ENCODE peak calls at places on chromosomes 2 and 18, in six cellular contexts. One of them, this sample, is unnamed.

GRCh38 chr2:102717308-102718018 is 44.4 kb upstream of the TMEM182 start:
- DNase-seq in CD8-positive, alpha-beta memory T cell: no peak
- DNase-seq in AG04450: no peak
- DNase-seq in endodermal cell: no peak
- DNase-seq in sigmoid colon: no peak
- DNase-seq in ovary: no peak
- DNase-seq in this sample: no peak

GRCh38 chr2:36277146-36277808 is 78.3 kb upstream of the CRIM1 start:
- DNase-seq in CD8-positive, alpha-beta memory T cell: no peak
- DNase-seq in AG04450: peak; percentile 77
- DNase-seq in endodermal cell: no peak
- DNase-seq in sigmoid colon: no peak
- DNase-seq in ovary: no peak
- DNase-seq in this sample: no peak

GRCh38 chr2:234571620-234572407 is 74.9 kb upstream of the ARL4C start:
- DNase-seq in CD8-positive, alpha-beta memory T cell: no peak
- DNase-seq in AG04450: no peak
- DNase-seq in endodermal cell: no peak
- DNase-seq in sigmoid colon: no peak
- DNase-seq in ovary: no peak
- DNase-seq in this sample: no peak

GRCh38 chr18:61731693-61732376 is 161.0 kb downstream of the RNF152 start:
- DNase-seq in CD8-positive, alpha-beta memory T cell: no peak
- DNase-seq in AG04450: no peak
- DNase-seq in endodermal cell: no peak
- DNase-seq in sigmoid colon: no peak
- DNase-seq in ovary: no peak
- DNase-seq in this sample: no peak

GRCh38 chr2:70081221-70081620 is 6.1 kb upstream of the PCBP1 start:
- DNase-seq in CD8-positive, alpha-beta memory T cell: no peak
- DNase-seq in AG04450: no peak
- DNase-seq in endodermal cell: no peak
- DNase-seq in sigmoid colon: peak; percentile 48
- DNase-seq in ovary: no peak
- DNase-seq in this sample: no peak

GRCh38 chr2:171792922-171793580 is 101.0 kb downstream of the SLC25A12 start:
- DNase-seq in CD8-positive, alpha-beta memory T cell: no peak
- DNase-seq in AG04450: no peak
- DNase-seq in endodermal cell: no peak
- DNase-seq in sigmoid colon: no peak
- DNase-seq in ovary: no peak
- DNase-seq in this sample: no peak

GRCh38 chr2:239000500-239001073 is 152.7 kb downstream of the TWIST2 start:
- DNase-seq in CD8-positive, alpha-beta memory T cell: no peak
- DNase-seq in AG04450: no peak
- DNase-seq in endodermal cell: peak; percentile 24
- DNase-seq in sigmoid colon: peak; percentile 64
- DNase-seq in ovary: no peak
- DNase-seq in this sample: no peak

GRCh38 chr2:45258251-45258775 is 249.1 kb upstream of the SIX2 start:
- DNase-seq in CD8-positive, alpha-beta memory T cell: no peak
- DNase-seq in AG04450: no peak
- DNase-seq in endodermal cell: no peak
- DNase-seq in sigmoid colon: no peak
- DNase-seq in ovary: no peak
- DNase-seq in this sample: no peak

GRCh38 chr2:118168606-118169005 is 80.3 kb downstream of the INSIG2 start:
- DNase-seq in CD8-positive, alpha-beta memory T cell: no peak
- DNase-seq in AG04450: no peak
- DNase-seq in endodermal cell: no peak
- DNase-seq in sigmoid colon: no peak
- DNase-seq in ovary: no peak
- DNase-seq in this sample: no peak

GRCh38 chr2:218805627-218806026 is 23.7 kb downstream of the CYP27A1 start:
- DNase-seq in CD8-positive, alpha-beta memory T cell: no peak
- DNase-seq in AG04450: peak; percentile 20
- DNase-seq in endodermal cell: no peak
- DNase-seq in sigmoid colon: no peak
- DNase-seq in ovary: no peak
- DNase-seq in this sample: no peak

GRCh38 chr2:191866675-191867506 is 20.0 kb upstream of the CAVIN2 start:
- DNase-seq in CD8-positive, alpha-beta memory T cell: no peak
- DNase-seq in AG04450: peak; percentile 75
- DNase-seq in endodermal cell: no peak
- DNase-seq in sigmoid colon: peak; percentile 68
- DNase-seq in ovary: peak; percentile 38
- DNase-seq in this sample: no peak

GRCh38 chr18:12838178-12838634 is 45.8 kb downstream of the PTPN2 start:
- DNase-seq in CD8-positive, alpha-beta memory T cell: no peak
- DNase-seq in AG04450: peak; percentile 64
- DNase-seq in endodermal cell: peak; percentile 51
- DNase-seq in sigmoid colon: peak; percentile 70
- DNase-seq in ovary: peak; percentile 30
- DNase-seq in this sample: no peak

GRCh38 chr2:216139884-216140283 is 30.7 kb downstream of the XRCC5 start:
- DNase-seq in CD8-positive, alpha-beta memory T cell: no peak
- DNase-seq in AG04450: no peak
- DNase-seq in endodermal cell: peak; percentile 65
- DNase-seq in sigmoid colon: no peak
- DNase-seq in ovary: no peak
- DNase-seq in this sample: no peak

GRCh38 chr2:165239826-165240618 is 808 bp downstream of the SCN2A start:
- DNase-seq in CD8-positive, alpha-beta memory T cell: no peak
- DNase-seq in AG04450: no peak
- DNase-seq in endodermal cell: no peak
- DNase-seq in sigmoid colon: no peak
- DNase-seq in ovary: no peak
- DNase-seq in this sample: no peak

GRCh38 chr2:227036527-227036926 is 127.5 kb downstream of the COL4A4 start:
- DNase-seq in CD8-positive, alpha-beta memory T cell: no peak
- DNase-seq in AG04450: no peak
- DNase-seq in endodermal cell: no peak
- DNase-seq in sigmoid colon: no peak
- DNase-seq in ovary: no peak
- DNase-seq in this sample: no peak

GRCh38 chr2:27296466-27296865 is 11.8 kb downstream of the UCN start:
- DNase-seq in CD8-positive, alpha-beta memory T cell: no peak
- DNase-seq in AG04450: no peak
- DNase-seq in endodermal cell: no peak
- DNase-seq in sigmoid colon: no peak
- DNase-seq in ovary: no peak
- DNase-seq in this sample: no peak

GRCh38 chr18:79988079-79988924 is at the start of gene TXNL4A:
- DNase-seq in CD8-positive, alpha-beta memory T cell: peak; percentile 88
- DNase-seq in AG04450: peak; percentile 47
- DNase-seq in endodermal cell: peak; percentile 88
- DNase-seq in sigmoid colon: peak; percentile 90
- DNase-seq in ovary: peak; percentile 86
- DNase-seq in this sample: peak; percentile 85

GRCh38 chr2:181924336-181924735 is 32.8 kb downstream of the ITPRID2 start:
- DNase-seq in CD8-positive, alpha-beta memory T cell: no peak
- DNase-seq in AG04450: no peak
- DNase-seq in endodermal cell: no peak
- DNase-seq in sigmoid colon: no peak
- DNase-seq in ovary: no peak
- DNase-seq in this sample: no peak

GRCh38 chr2:160104115-160104514 is 41.7 kb upstream of the PLA2R1 start:
- DNase-seq in CD8-positive, alpha-beta memory T cell: no peak
- DNase-seq in AG04450: no peak
- DNase-seq in endodermal cell: no peak
- DNase-seq in sigmoid colon: no peak
- DNase-seq in ovary: no peak
- DNase-seq in this sample: no peak

GRCh38 chr2:74845217-74845751 is 11.4 kb downstream of the HK2 start:
- DNase-seq in CD8-positive, alpha-beta memory T cell: no peak
- DNase-seq in AG04450: peak; percentile 61
- DNase-seq in endodermal cell: peak; percentile 69
- DNase-seq in sigmoid colon: peak; percentile 82
- DNase-seq in ovary: peak; percentile 44
- DNase-seq in this sample: no peak

GRCh38 chr2:15456343-15456742 is 104.8 kb downstream of the NBAS start:
- DNase-seq in CD8-positive, alpha-beta memory T cell: no peak
- DNase-seq in AG04450: no peak
- DNase-seq in endodermal cell: no peak
- DNase-seq in sigmoid colon: no peak
- DNase-seq in ovary: no peak
- DNase-seq in this sample: no peak

GRCh38 chr2:54660752-54661151 is 62.7 kb upstream of the EML6 start:
- DNase-seq in CD8-positive, alpha-beta memory T cell: no peak
- DNase-seq in AG04450: no peak
- DNase-seq in endodermal cell: no peak
- DNase-seq in sigmoid colon: no peak
- DNase-seq in ovary: no peak
- DNase-seq in this sample: no peak

GRCh38 chr2:54664238-54664786 is 59.1 kb upstream of the EML6 start:
- DNase-seq in CD8-positive, alpha-beta memory T cell: no peak
- DNase-seq in AG04450: no peak
- DNase-seq in endodermal cell: peak; percentile 43
- DNase-seq in sigmoid colon: no peak
- DNase-seq in ovary: no peak
- DNase-seq in this sample: no peak

GRCh38 chr2:54666131-54666637 is 57.3 kb upstream of the EML6 start:
- DNase-seq in CD8-positive, alpha-beta memory T cell: no peak
- DNase-seq in AG04450: no peak
- DNase-seq in endodermal cell: no peak
- DNase-seq in sigmoid colon: peak; percentile 89
- DNase-seq in ovary: no peak
- DNase-seq in this sample: no peak

GRCh38 chr2:54665436-54665856 is 58.0 kb upstream of the EML6 start:
- DNase-seq in CD8-positive, alpha-beta memory T cell: no peak
- DNase-seq in AG04450: no peak
- DNase-seq in endodermal cell: peak; percentile 90
- DNase-seq in sigmoid colon: no peak
- DNase-seq in ovary: no peak
- DNase-seq in this sample: peak; percentile 58

GRCh38 chr2:54663424-54664030 is 59.9 kb upstream of the EML6 start:
- DNase-seq in CD8-positive, alpha-beta memory T cell: no peak
- DNase-seq in AG04450: no peak
- DNase-seq in endodermal cell: peak; percentile 22
- DNase-seq in sigmoid colon: no peak
- DNase-seq in ovary: no peak
- DNase-seq in this sample: no peak
- H3K4me3 ChIP-seq in CD8-positive, alpha-beta memory T cell: no peak overlapping the region
- H3K4me3 ChIP-seq in AG04450: no peak overlapping the region
- H3K4me3 ChIP-seq in endodermal cell: no peak overlapping the region
- H3K4me3 ChIP-seq in sigmoid colon: no peak overlapping the region
- H3K4me3 ChIP-seq in ovary: no peak overlapping the region
- H3K4me3 ChIP-seq in this sample: no peak overlapping the region

DNA sequence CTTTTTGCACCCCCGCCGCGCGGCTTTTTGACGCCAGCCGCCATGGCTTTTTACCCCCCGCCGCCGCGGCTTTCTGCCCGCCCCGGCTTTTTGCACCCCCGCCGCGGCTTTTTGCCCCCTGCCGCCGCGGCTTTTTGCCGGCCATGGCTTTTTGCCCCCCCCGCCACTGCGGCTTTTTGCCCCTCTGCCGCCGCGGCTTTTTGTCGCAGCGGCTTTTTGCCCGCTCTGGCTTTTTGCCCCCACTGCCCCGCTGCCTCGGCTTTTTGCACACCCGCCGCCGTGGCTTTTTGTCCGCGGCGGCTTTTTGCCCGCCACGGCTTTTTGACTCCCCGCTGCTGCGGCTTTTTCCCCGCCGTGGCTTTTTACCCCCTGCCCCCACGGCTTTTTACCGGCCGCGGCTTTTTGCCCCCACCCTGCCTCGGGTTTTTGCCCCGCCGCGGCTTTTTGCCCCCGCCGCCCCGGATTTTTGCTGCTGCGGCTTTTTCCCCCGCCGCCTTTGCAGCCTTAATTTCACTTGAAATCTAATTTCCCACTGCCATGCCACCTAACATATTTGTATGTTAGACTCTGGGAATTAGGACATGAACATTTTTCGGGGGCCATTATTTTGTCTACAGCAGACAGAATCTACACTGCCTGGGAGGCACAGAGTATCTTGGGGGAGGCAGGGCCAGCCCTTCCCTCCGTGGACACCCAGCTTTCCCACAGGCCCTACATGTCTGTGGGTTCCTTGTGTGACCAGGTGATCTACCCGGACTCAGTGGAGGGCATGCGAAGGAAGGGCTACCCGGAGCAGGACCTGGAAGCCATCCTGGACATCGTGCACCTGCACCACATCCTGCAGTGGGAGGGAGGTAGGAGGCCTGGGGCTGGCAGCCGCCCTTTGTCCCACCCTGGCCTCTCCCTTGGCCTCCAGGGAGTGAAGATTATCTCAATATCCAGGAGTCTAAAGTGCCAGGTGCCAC is 3031.0 kb upstream of the TEKT4 start:
- DNase-seq in CD8-positive, alpha-beta memory T cell: no peak
- DNase-seq in AG04450: no peak
- DNase-seq in endodermal cell: no peak
- DNase-seq in sigmoid colon: no peak
- DNase-seq in ovary: no peak
- DNase-seq in this sample: no peak
- H3K4me3 ChIP-seq in CD8-positive, alpha-beta memory T cell: no peak overlapping the region
- H3K4me3 ChIP-seq in AG04450: no peak overlapping the region
- H3K4me3 ChIP-seq in endodermal cell: no peak overlapping the region
- H3K4me3 ChIP-seq in sigmoid colon: no peak overlapping the region
- H3K4me3 ChIP-seq in ovary: no peak overlapping the region
- H3K4me3 ChIP-seq in this sample: no peak overlapping the region

DNA sequence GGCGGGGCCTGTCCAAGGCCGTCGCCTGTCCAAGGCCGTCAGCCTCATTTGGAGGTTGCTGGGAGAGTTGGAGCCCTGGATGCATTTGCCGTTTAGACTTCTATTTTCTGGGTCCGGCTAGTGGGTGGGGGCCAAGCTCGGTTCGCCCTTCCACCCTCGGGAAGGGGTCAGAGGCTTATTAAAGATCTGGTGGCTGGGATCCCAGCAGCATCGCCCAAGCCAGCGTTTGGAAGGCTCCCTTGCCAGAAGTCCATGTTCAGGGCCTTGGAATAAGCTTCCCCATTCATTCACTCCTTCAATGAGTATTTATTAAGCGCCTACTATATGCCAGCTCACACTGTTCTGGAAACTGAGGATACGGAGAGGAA is 516 bp upstream of the DOCK10 start:
- DNase-seq in CD8-positive, alpha-beta memory T cell: no peak
- DNase-seq in AG04450: no peak
- DNase-seq in endodermal cell: no peak
- DNase-seq in sigmoid colon: no peak
- DNase-seq in ovary: no peak
- DNase-seq in this sample: no peak
- H3K4me3 ChIP-seq in CD8-positive, alpha-beta memory T cell: peak overlapping the region; percentile 16
- H3K4me3 ChIP-seq in AG04450: peak overlapping the region; percentile 78
- H3K4me3 ChIP-seq in endodermal cell: peak overlapping the region; percentile 73
- H3K4me3 ChIP-seq in sigmoid colon: no peak overlapping the region
- H3K4me3 ChIP-seq in ovary: peak overlapping the region; percentile 50
- H3K4me3 ChIP-seq in this sample: peak overlapping the region; percentile 9

GRCh38 chr18:34385306-34385705 is 160.6 kb upstream of the NOL4 start:
- DNase-seq in CD8-positive, alpha-beta memory T cell: no peak
- DNase-seq in AG04450: no peak
- DNase-seq in endodermal cell: no peak
- DNase-seq in sigmoid colon: no peak
- DNase-seq in ovary: no peak
- DNase-seq in this sample: no peak

DNA sequence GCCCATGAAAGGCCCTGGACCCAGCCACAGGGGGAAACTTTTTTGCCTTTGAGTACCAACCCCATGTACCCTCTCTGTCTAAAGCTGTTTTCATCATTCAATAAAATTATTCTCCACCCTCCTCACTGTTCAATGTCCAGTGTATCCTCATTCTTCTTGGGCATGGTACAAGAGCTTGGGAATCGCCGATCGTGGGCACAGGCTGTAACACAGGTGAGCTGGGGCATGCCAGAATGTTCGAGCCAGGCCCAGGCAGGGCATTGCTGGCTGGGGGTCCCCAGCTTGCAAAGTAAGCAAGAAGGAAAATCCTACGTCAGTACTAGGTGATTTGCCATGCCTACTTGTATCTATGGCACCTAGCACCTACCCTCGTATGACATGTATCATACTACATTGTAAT is 162.1 kb upstream of the NOL4 start:
- DNase-seq in CD8-positive, alpha-beta memory T cell: no peak
- DNase-seq in AG04450: no peak
- DNase-seq in endodermal cell: no peak
- DNase-seq in sigmoid colon: no peak
- DNase-seq in ovary: no peak
- DNase-seq in this sample: no peak
- H3K4me3 ChIP-seq in CD8-positive, alpha-beta memory T cell: no peak overlapping the region
- H3K4me3 ChIP-seq in AG04450: no peak overlapping the region
- H3K4me3 ChIP-seq in endodermal cell: no peak overlapping the region
- H3K4me3 ChIP-seq in sigmoid colon: no peak overlapping the region
- H3K4me3 ChIP-seq in ovary: no peak overlapping the region
- H3K4me3 ChIP-seq in this sample: no peak overlapping the region